ENCODE peak calls at places on chromosome 21, in four cellular contexts. A is colonic mucosa, Y is tibial artery, I is A673. R is an unnamed sample.

GRCh38 chr21:44742418-44743153 is 31.2 kb upstream of the TSPEAR start:
- DNase-seq in A (no peak), Y (no peak), I (peak; percentile 56), R (no peak)

GRCh38 chr21:36909901-36910561 is 56.4 kb downstream of the HLCS start:
- DNase-seq in A (no peak), Y (no peak), I (peak; percentile 89), R (no peak)

GRCh38 chr21:41168391-41169257 is 664 bp downstream of the BACE2 start:
- DNase-seq in A (peak; percentile 67), Y (peak; percentile 90), I (peak; percentile 38), R (no peak)

GRCh38 chr21:36710729-36711048 is 11.8 kb downstream of the SIM2 start:
- DNase-seq in A (no peak), Y (peak; percentile 34), I (peak; percentile 61), R (peak; percentile 35)

GRCh38 chr21:28884481-28884880 is 108.2 kb downstream of the LTN1 start:
- DNase-seq in A (no peak), Y (no peak), I (no peak), R (no peak)

GRCh38 chr21:38806153-38806941 is 618 bp downstream of the ETS2 start:
- DNase-seq in A (peak; percentile 45), Y (peak; percentile 74), I (peak; percentile 11), R (no peak)

GRCh38 chr21:21165063-21165645 is 166.9 kb downstream of the NCAM2 start:
- DNase-seq in A (no peak), Y (no peak), I (no peak), R (no peak)

GRCh38 chr21:31343680-31344480 is at the start of gene TIAM1:
- DNase-seq in A (peak; percentile 46), Y (peak; percentile 70), I (peak; percentile 31), R (no peak)

GRCh38 chr21:31514598-31514997 is 144.9 kb upstream of the SOD1 start:
- DNase-seq in A (no peak), Y (no peak), I (no peak), R (no peak)

GRCh38 chr21:36211660-36212512 is 55.3 kb downstream of the DOP1B start:
- DNase-seq in A (no peak), Y (no peak), I (no peak), R (no peak)

GRCh38 chr21:14900058-14900457 is 164.7 kb downstream of the NRIP1 start:
- DNase-seq in A (no peak), Y (no peak), I (no peak), R (no peak)

GRCh38 chr21:38793926-38794713 is 11.6 kb upstream of the ETS2 start:
- DNase-seq in A (no peak), Y (no peak), I (no peak), R (no peak)

GRCh38 chr21:36860736-36861594 is 105.5 kb downstream of the HLCS start:
- DNase-seq in A (peak; percentile 33), Y (no peak), I (no peak), R (no peak)

GRCh38 chr21:44953628-44954021 is 13.8 kb downstream of the SLX9 start:
- DNase-seq in A (no peak), Y (no peak), I (no peak), R (no peak)

GRCh38 chr21:36542312-36543101 is 62.6 kb upstream of the CLDN14 start:
- DNase-seq in A (no peak), Y (peak; percentile 41), I (no peak), R (no peak)

GRCh38 chr21:29504751-29505321 is 206.1 kb downstream of the BACH1 start:
- DNase-seq in A (no peak), Y (no peak), I (no peak), R (no peak)

GRCh38 chr21:41948404-41948895 is 5.4 kb downstream of the C2CD2 start:
- DNase-seq in A (no peak), Y (no peak), I (no peak), R (no peak)

GRCh38 chr21:14734191-14734590 is 188.1 kb upstream of the SAMSN1 start:
- DNase-seq in A (no peak), Y (no peak), I (no peak), R (no peak)

GRCh38 chr21:42971897-42972275 is 2.5 kb upstream of the PKNOX1 start:
- DNase-seq in A (no peak), Y (no peak), I (no peak), R (no peak)

GRCh38 chr21:42970946-42971653 is 3.3 kb upstream of the PKNOX1 start:
- DNase-seq in A (no peak), Y (no peak), I (no peak), R (no peak)

GRCh38 chr21:42974832-42975820 is 764 bp downstream of the PKNOX1 start:
- DNase-seq in A (peak; percentile 64), Y (peak; percentile 77), I (peak; percentile 82), R (no peak)

GRCh38 chr21:42973991-42974831 is at the start of gene PKNOX1:
- DNase-seq in A (peak; percentile 99), Y (peak; percentile 99), I (peak; percentile 99), R (peak; percentile 98)

DNA sequence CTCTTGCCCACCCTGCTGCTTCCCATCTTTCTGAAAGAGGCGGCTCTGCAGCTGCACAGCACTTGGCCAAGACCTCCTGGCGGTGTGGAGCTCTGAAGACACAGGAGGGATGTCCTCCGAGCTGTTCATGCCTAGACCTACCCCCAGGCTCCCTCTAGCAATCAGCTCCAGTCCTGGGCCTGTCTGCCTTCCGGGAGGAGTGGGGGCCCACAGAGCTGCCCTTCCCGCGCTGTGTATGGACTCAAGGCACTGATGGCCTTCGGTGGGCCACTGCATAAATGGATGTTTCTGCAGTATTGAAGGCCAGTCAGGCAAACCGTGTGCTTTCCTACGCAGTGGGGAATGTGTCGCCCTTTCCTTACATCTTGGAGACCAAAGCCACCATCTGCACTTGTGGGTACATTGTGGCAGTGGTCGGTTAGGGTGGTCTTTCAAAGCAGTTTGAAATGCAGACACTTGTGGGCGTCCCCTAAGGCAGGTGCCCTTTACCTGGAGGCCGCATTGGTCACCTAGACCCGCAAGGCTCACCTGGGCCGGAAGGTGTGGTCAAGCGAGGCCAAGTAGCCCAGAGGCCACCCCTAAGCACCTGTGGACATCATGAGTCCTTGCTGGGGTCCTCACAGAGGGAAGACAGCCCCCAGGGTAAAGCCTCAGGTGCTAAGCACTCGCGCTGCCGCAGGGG is 912 bp upstream of the PKNOX1 start:
- DNase-seq in A (no peak), Y (peak; percentile 69), I (no peak), R (no peak)
- H3K27ac ChIP-seq in A (peak overlapping the region; percentile 79), Y (peak overlapping the region; percentile 77), I (peak overlapping the region; percentile 77), R (peak overlapping the region; percentile 82)

GRCh38 chr21:16517380-16517779 is 787.6 kb downstream of the USP25 start:
- DNase-seq in A (no peak), Y (no peak), I (no peak), R (no peak)
- H3K4me1 ChIP-seq in A (no peaks in the 10 kb centered on the region), Y (peaks cover 14% of the 10 kb centered on the region), I (no peaks in the 10 kb centered on the region), R (no peaks in the 10 kb centered on the region)

GRCh38 chr21:32918467-32919140 is 107.1 kb upstream of the OLIG2 start:
- DNase-seq in A (no peak), Y (no peak), I (no peak), R (no peak)

GRCh38 chr21:32915099-32915498 is 110.6 kb upstream of the OLIG2 start:
- DNase-seq in A (no peak), Y (no peak), I (no peak), R (no peak)

GRCh38 chr21:32916088-32916487 is 109.6 kb upstream of the OLIG2 start:
- DNase-seq in A (no peak), Y (no peak), I (no peak), R (no peak)

GRCh38 chr21:32917392-32918135 is 108.2 kb upstream of the OLIG2 start:
- DNase-seq in A (no peak), Y (no peak), I (no peak), R (no peak)

DNA sequence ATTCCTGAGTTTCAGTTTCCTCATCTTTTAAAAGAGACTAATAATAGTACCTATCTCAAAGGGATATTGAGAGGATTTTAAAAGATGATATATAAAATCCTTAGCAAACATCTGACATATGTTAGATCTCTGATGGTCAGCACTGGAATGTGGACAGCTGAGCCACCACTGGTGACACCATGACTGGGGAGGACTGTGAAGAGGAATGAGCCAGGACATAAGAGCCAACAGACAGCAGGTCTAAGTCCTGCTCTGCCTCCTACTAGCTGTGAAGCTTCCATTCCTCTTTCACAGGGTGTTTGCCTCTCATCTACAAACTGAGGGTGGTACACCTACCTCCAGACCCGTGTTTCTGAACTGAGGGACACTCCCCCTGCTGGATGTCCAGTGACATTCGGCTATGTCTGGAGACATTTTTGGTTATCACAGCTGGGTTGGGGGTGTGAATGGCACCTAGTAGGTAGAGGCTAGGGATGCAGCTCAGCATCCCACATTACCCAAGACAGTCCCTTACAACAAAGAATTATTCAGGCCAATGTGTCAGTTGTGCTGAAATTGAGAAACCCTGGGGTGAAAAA is 109.1 kb upstream of the OLIG2 start:
- DNase-seq in A (no peak), Y (no peak), I (peak; percentile 19), R (no peak)
- TF ChIP-seq CTCF in A (no peak), Y (no peak), I (peak; percentile 50), R (no peak)

GRCh38 chr21:32520885-32521735 is 64.2 kb downstream of the TCP10L start:
- DNase-seq in A (peak; percentile 68), Y (peak; percentile 88), I (peak; percentile 94), R (no peak)
- H3K27ac ChIP-seq in A (no peak overlapping the region), Y (peak overlapping the region; percentile 46), I (peak overlapping the region; percentile 59), R (peak overlapping the region; percentile 2)

GRCh38 chr21:43311303-43311817 is 115.6 kb downstream of the SIK1 start:
- DNase-seq in A (peak; percentile 82), Y (no peak), I (no peak), R (no peak)

GRCh38 chr21:43313939-43314405 is 113.0 kb downstream of the SIK1 start:
- DNase-seq in A (no peak), Y (no peak), I (no peak), R (no peak)

GRCh38 chr21:43312011-43312410 is 114.9 kb downstream of the SIK1 start:
- DNase-seq in A (no peak), Y (no peak), I (no peak), R (no peak)

GRCh38 chr21:43313221-43313938 is 113.6 kb downstream of the SIK1 start:
- DNase-seq in A (no peak), Y (no peak), I (no peak), R (no peak)

DNA sequence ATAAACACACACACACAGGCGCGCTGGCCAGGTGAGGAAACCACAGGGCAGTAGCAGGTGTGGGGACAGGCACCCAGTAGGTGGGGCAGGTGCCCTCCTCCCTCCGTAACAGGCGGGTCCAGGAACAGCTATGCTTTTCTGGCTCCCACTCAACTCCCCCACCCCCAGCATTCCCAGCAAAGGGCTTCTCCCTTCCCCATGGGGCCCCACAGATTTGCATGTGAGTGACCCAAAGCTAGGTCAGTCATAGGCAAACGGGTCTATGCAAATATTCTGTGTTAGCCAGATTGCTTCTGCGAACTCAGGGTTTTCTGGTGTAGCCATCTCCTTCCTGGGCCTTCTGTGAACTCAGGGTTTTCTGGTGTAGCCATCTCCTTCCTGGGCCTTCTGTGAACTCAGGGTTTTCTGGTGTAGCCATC is 114.2 kb downstream of the SIK1 start:
- DNase-seq in A (peak; percentile 52), Y (no peak), I (no peak), R (no peak)
- H3K4me1 ChIP-seq in A (peaks cover 8% of the 10 kb centered on the region), Y (no peaks in the 10 kb centered on the region), I (no peaks in the 10 kb centered on the region), R (peaks cover 12% of the 10 kb centered on the region)

GRCh38 chr21:27645285-27645684 is 678.4 kb upstream of the ADAMTS5 start:
- DNase-seq in A (no peak), Y (no peak), I (no peak), R (no peak)
- TF ChIP-seq CTCF in A (no peak), Y (no peak), I (no peak), R (no peak)

DNA sequence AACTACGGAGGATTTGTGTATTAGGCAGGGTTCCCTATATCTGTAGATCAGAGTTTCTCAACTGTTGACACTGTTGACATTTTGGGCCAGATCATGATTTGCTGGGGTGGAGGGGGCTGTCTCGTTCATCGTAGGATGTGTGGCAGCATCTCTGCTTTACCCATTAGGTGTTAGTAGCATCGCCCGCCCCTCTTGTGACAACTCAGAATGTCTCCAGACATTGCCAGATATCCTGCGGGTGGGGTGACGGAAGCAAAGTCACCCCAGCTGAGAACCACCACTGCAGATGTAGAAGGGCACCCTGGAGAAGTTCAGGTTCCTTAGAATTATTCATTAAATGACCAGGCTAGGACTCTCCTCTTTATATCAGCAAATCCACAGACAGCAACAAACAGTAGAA is 125.9 kb downstream of the CLIC6 start:
- DNase-seq in A (no peak), Y (no peak), I (no peak), R (no peak)
- H3K27ac ChIP-seq in A (peak overlapping the region; percentile 69), Y (peak overlapping the region; percentile 50), I (no peak overlapping the region), R (peak overlapping the region; percentile 98)